ENCODE peak calls at places on chromosomes 11 and 22, in six cellular contexts. S, M, C, X, A and P are unnamed samples.

GRCh38 chr11:82663535-82663934 is 70.1 kb downstream of the FAM181B start:
- DNase-seq in S (no peak), M (no peak), C (no peak), X (no peak), A (no peak), P (no peak)

GRCh38 chr11:3879967-3880542 is 24.6 kb downstream of the STIM1 start:
- DNase-seq in S (no peak), M (no peak), C (no peak), X (no peak), A (no peak), P (no peak)

GRCh38 chr22:17198188-17199130 is 20.8 kb downstream of the ADA2 start:
- DNase-seq in S (no peak), M (peak; percentile 6), C (no peak), X (no peak), A (no peak), P (peak; percentile 12)

GRCh38 chr11:95230054-95231034 is 658 bp downstream of the SESN3 start:
- DNase-seq in S (no peak), M (peak; percentile 52), C (no peak), X (no peak), A (no peak), P (no peak)

GRCh38 chr11:96969251-96969650 is 579.4 kb downstream of the JRKL start:
- DNase-seq in S (no peak), M (no peak), C (no peak), X (no peak), A (no peak), P (no peak)

GRCh38 chr22:41821449-41822030 is 11.4 kb upstream of the SREBF2 start:
- DNase-seq in S (no peak), M (no peak), C (no peak), X (no peak), A (no peak), P (no peak)

GRCh38 chr11:28169816-28170215 is 61.6 kb downstream of the METTL15 start:
- DNase-seq in S (no peak), M (peak; percentile 18), C (no peak), X (no peak), A (no peak), P (peak; percentile 59)

GRCh38 chr11:65419773-65420481 is 2.7 kb upstream of the NEAT1 start:
- DNase-seq in S (peak; percentile 87), M (peak; percentile 98), C (peak; percentile 88), X (no peak), A (peak; percentile 90), P (peak; percentile 89)

GRCh38 chr11:123072279-123072678 is 10.3 kb upstream of the HSPA8 start:
- DNase-seq in S (no peak), M (no peak), C (no peak), X (no peak), A (no peak), P (no peak)

GRCh38 chr11:24833598-24833997 is 336.7 kb downstream of the LUZP2 start:
- DNase-seq in S (no peak), M (no peak), C (no peak), X (no peak), A (no peak), P (no peak)

GRCh38 chr11:26983645-26984044 is 10.3 kb upstream of the FIBIN start:
- DNase-seq in S (no peak), M (no peak), C (no peak), X (no peak), A (no peak), P (no peak)

GRCh38 chr11:17538054-17538453 is 6.2 kb downstream of the USH1C start:
- DNase-seq in S (no peak), M (no peak), C (no peak), X (no peak), A (no peak), P (no peak)

GRCh38 chr11:125902927-125903752 is at the start of gene PUS3:
- DNase-seq in S (peak; percentile 36), M (peak; percentile 86), C (peak; percentile 77), X (peak; percentile 19), A (peak; percentile 37), P (peak; percentile 63)

GRCh38 chr11:47595029-47595428 is 818 bp upstream of the C1QTNF4 start:
- DNase-seq in S (no peak), M (no peak), C (no peak), X (no peak), A (no peak), P (no peak)

GRCh38 chr11:123186291-123186690 is 8.8 kb downstream of the CLMP start:
- DNase-seq in S (no peak), M (no peak), C (no peak), X (no peak), A (no peak), P (no peak)

GRCh38 chr11:3904228-3904627 is 48.8 kb downstream of the STIM1 start:
- DNase-seq in S (no peak), M (no peak), C (no peak), X (no peak), A (no peak), P (no peak)

GRCh38 chr11:101487775-101488174 is 96.0 kb downstream of the TRPC6 start:
- DNase-seq in S (peak; percentile 37), M (peak; percentile 29), C (no peak), X (no peak), A (peak; percentile 51), P (no peak)

GRCh38 chr11:78336877-78337553 is 80.6 kb downstream of the GAB2 start:
- DNase-seq in S (no peak), M (no peak), C (no peak), X (no peak), A (no peak), P (no peak)

GRCh38 chr11:119319136-119319701 is 2.3 kb upstream of the MCAM start:
- DNase-seq in S (no peak), M (no peak), C (no peak), X (no peak), A (no peak), P (no peak)

GRCh38 chr11:18392434-18393321 is 1.7 kb upstream of the LDHA start:
- DNase-seq in S (no peak), M (no peak), C (no peak), X (no peak), A (no peak), P (no peak)

GRCh38 chr11:21556936-21557335 is 635.9 kb upstream of the ANO5 start:
- DNase-seq in S (no peak), M (no peak), C (no peak), X (no peak), A (no peak), P (peak; percentile 0)

GRCh38 chr22:20438678-20439492 is 1.3 kb upstream of the SCARF2 start:
- DNase-seq in S (no peak), M (peak; percentile 24), C (no peak), X (no peak), A (no peak), P (no peak)

GRCh38 chr11:44025727-44026126 is 22.1 kb upstream of the ACCSL start:
- DNase-seq in S (no peak), M (no peak), C (no peak), X (no peak), A (no peak), P (no peak)

GRCh38 chr22:37930270-37930951 is 23.0 kb downstream of the C22orf23 start:
- DNase-seq in S (no peak), M (peak; percentile 45), C (no peak), X (no peak), A (no peak), P (no peak)

GRCh38 chr11:313787-314547 is at the start of gene IFITM1:
- DNase-seq in S (peak; percentile 80), M (peak; percentile 94), C (no peak), X (no peak), A (no peak), P (peak; percentile 60)

GRCh38 chr11:71252782-71253730 is 679 bp upstream of the SHANK2 start:
- DNase-seq in S (no peak), M (peak; percentile 94), C (no peak), X (no peak), A (no peak), P (peak; percentile 46)

GRCh38 chr11:76030973-76031590 is 175.2 kb downstream of the WNT11 start:
- DNase-seq in S (no peak), M (no peak), C (no peak), X (no peak), A (no peak), P (no peak)

GRCh38 chr11:114321621-114322257 is 25.5 kb downstream of the NNMT start:
- DNase-seq in S (peak; percentile 43), M (peak; percentile 81), C (no peak), X (no peak), A (no peak), P (peak; percentile 92)

GRCh38 chr22:46045459-46046298 is 68.7 kb upstream of the WNT7B start:
- DNase-seq in S (no peak), M (no peak), C (peak; percentile 72), X (no peak), A (no peak), P (no peak)

GRCh38 chr11:58685973-58686720 is 45.6 kb downstream of the GLYAT start:
- DNase-seq in S (no peak), M (no peak), C (no peak), X (no peak), A (no peak), P (no peak)

GRCh38 chr11:111427471-111427912 is 48.4 kb upstream of the POU2AF1 start:
- DNase-seq in S (no peak), M (no peak), C (no peak), X (no peak), A (no peak), P (no peak)

GRCh38 chr11:122486793-122487495 is 168.6 kb upstream of the UBASH3B start:
- DNase-seq in S (no peak), M (peak; percentile 9), C (no peak), X (no peak), A (no peak), P (no peak)

GRCh38 chr22:36439481-36440271 is 41.8 kb downstream of the TXN2 start:
- DNase-seq in S (peak; percentile 83), M (peak; percentile 98), C (no peak), X (no peak), A (peak; percentile 21), P (peak; percentile 96)